ENCODE peak calls at places on chromosomes 13 and 19, in five cellular contexts. One of them, this sample, is unnamed.

GRCh38 chr19:887072-887471 is 5.9 kb downstream of the MED16 start:
- DNase-seq in H9: no peak
- DNase-seq in aorta: no peak
- DNase-seq in AG08396: peak; percentile 71
- DNase-seq in CD8-positive, alpha-beta memory T cell: no peak
- DNase-seq in this sample: no peak

GRCh38 chr19:42074513-42075363 is 1.2 kb upstream of the ZNF574 start:
- DNase-seq in AG08396: peak; percentile 42
- DNase-seq in H9: no peak
- DNase-seq in aorta: no peak
- DNase-seq in CD8-positive, alpha-beta memory T cell: no peak
- DNase-seq in this sample: no peak

GRCh38 chr13:110062077-110062776 is 244.7 kb downstream of the COL4A1 start:
- DNase-seq in AG08396: peak; percentile 30
- DNase-seq in H9: no peak
- DNase-seq in CD8-positive, alpha-beta memory T cell: no peak
- DNase-seq in aorta: no peak
- DNase-seq in this sample: peak; percentile 52

GRCh38 chr13:57682128-57682716 is 50.7 kb downstream of the PCDH17 start:
- DNase-seq in H9: no peak
- DNase-seq in CD8-positive, alpha-beta memory T cell: no peak
- DNase-seq in AG08396: no peak
- DNase-seq in aorta: no peak
- DNase-seq in this sample: no peak

GRCh38 chr19:45440873-45441654 is 17.3 kb upstream of the ERCC1 start:
- DNase-seq in CD8-positive, alpha-beta memory T cell: no peak
- DNase-seq in aorta: no peak
- DNase-seq in AG08396: peak; percentile 61
- DNase-seq in H9: peak; percentile 72
- DNase-seq in this sample: no peak

GRCh38 chr19:1255186-1256161 is 7.1 kb downstream of the MIDN start:
- DNase-seq in aorta: no peak
- DNase-seq in H9: no peak
- DNase-seq in AG08396: no peak
- DNase-seq in CD8-positive, alpha-beta memory T cell: no peak
- DNase-seq in this sample: no peak

GRCh38 chr13:39111145-39111544 is 72.9 kb downstream of the NHLRC3 start:
- DNase-seq in aorta: no peak
- DNase-seq in CD8-positive, alpha-beta memory T cell: no peak
- DNase-seq in AG08396: no peak
- DNase-seq in H9: no peak
- DNase-seq in this sample: no peak

GRCh38 chr13:51832471-51833152 is 12.4 kb downstream of the TMEM272 start:
- DNase-seq in CD8-positive, alpha-beta memory T cell: peak; percentile 74
- DNase-seq in aorta: no peak
- DNase-seq in H9: peak; percentile 46
- DNase-seq in AG08396: peak; percentile 47
- DNase-seq in this sample: no peak

GRCh38 chr13:73070451-73070850 is 11.6 kb downstream of the KLF5 start:
- DNase-seq in H9: no peak
- DNase-seq in CD8-positive, alpha-beta memory T cell: no peak
- DNase-seq in aorta: no peak
- DNase-seq in AG08396: no peak
- DNase-seq in this sample: no peak

This sample was measured in left ventricle myocardium inferior.